ENCODE peak calls at places on chromosomes 12 and 14, in six cellular contexts. N is WTC11, X is caudate nucleus, L is upper lobe of right lung, V is neuronal stem cell, Y is epithelial cell of esophagus. U is an unnamed sample.

GRCh38 chr12:4762773-4763172 is 42.6 kb downstream of the GALNT8 start:
- DNase-seq in L (no peak), X (no peak), Y (no peak), N (no peak), V (no peak), U (no peak)

GRCh38 chr12:1732914-1733313 is 42.0 kb downstream of the ADIPOR2 start:
- DNase-seq in V (no peak), X (no peak), N (no peak), Y (no peak), L (no peak), U (no peak)

GRCh38 chr12:126069549-126070165 is 1004.4 kb downstream of the AACS start:
- DNase-seq in N (peak), X (no peak), Y (peak), V (peak), L (no peak), U (peak)

GRCh38 chr12:2893007-2893406 is 2.3 kb downstream of the TULP3 start:
- DNase-seq in X (no peak), L (no peak), V (no peak), Y (peak), N (no peak), U (no peak)

GRCh38 chr12:90338365-90338764 is 616.6 kb downstream of the CCER1 start:
- DNase-seq in X (no peak), V (no peak), Y (no peak), L (no peak), N (no peak), U (no peak)

GRCh38 chr12:16019131-16019530 is 108.0 kb downstream of the DERA start:
- DNase-seq in X (no peak), N (no peak), L (no peak), Y (no peak), V (no peak), U (no peak)

GRCh38 chr14:38255673-38256357 is at the start of gene CLEC14A:
- DNase-seq in X (no peak), Y (no peak), L (peak), V (no peak), N (peak), U (no peak)

GRCh38 chr14:21352587-21352986 is 31.2 kb downstream of the SUPT16H start:
- DNase-seq in V (no peak), L (no peak), Y (no peak), N (no peak), X (no peak), U (no peak)

GRCh38 chr14:83425138-83425537 is 1891.5 kb upstream of the SEL1L start:
- DNase-seq in N (no peak), X (no peak), Y (peak), L (no peak), V (no peak), U (no peak)

GRCh38 chr12:110790301-110790700 is 47.6 kb upstream of the PPP1CC start:
- DNase-seq in N (no peak), X (no peak), V (no peak), Y (no peak), L (no peak), U (no peak)

GRCh38 chr14:94965551-94966339 is 191.6 kb downstream of the DICER1 start:
- DNase-seq in X (no peak), N (no peak), Y (no peak), V (no peak), L (no peak), U (no peak)

GRCh38 chr14:54662491-54663116 is 95.7 kb downstream of the SAMD4A start:
- DNase-seq in X (no peak), V (peak), L (no peak), N (no peak), Y (no peak), U (no peak)

GRCh38 chr14:78029471-78030372 is 140.5 kb upstream of the NRXN3 start:
- DNase-seq in V (no peak), Y (no peak), X (peak), N (peak), L (no peak), U (no peak)

GRCh38 chr12:117507547-117507946 is 146.1 kb upstream of the NOS1 start:
- DNase-seq in X (no peak), Y (no peak), V (no peak), L (no peak), N (no peak), U (no peak)

GRCh38 chr12:120628919-120629318 is 11.5 kb upstream of the CABP1 start:
- DNase-seq in X (no peak), V (no peak), L (peak), Y (no peak), N (peak), U (no peak)

GRCh38 chr12:106841471-106842302 is 67.2 kb downstream of the RIC8B start:
- DNase-seq in Y (peak), X (no peak), N (no peak), L (no peak), V (peak), U (no peak)

GRCh38 chr14:77707355-77707723 is 484 bp downstream of the ALKBH1 start:
- DNase-seq in Y (peak), L (no peak), N (no peak), X (no peak), V (peak), U (no peak)

GRCh38 chr12:13436696-13437391 is 240.3 kb downstream of the EMP1 start:
- DNase-seq in L (no peak), N (no peak), Y (peak), V (no peak), X (no peak), U (no peak)

GRCh38 chr14:54420478-54421116 is 20.6 kb downstream of the CNIH1 start:
- DNase-seq in L (no peak), N (peak), Y (peak), V (no peak), X (no peak), U (no peak)

GRCh38 chr12:3036901-3037600 is 40.1 kb upstream of the TSPAN9 start:
- DNase-seq in L (no peak), X (no peak), N (no peak), V (no peak), Y (no peak), U (no peak)

GRCh38 chr14:61620130-61620946 is 75.0 kb upstream of the HIF1A start:
- DNase-seq in X (no peak), Y (peak), N (no peak), L (no peak), V (no peak), U (no peak)

GRCh38 chr12:106629797-106630669 is 47.2 kb downstream of the RFX4 start:
- DNase-seq in L (no peak), V (no peak), Y (no peak), X (no peak), N (no peak), U (no peak)

GRCh38 chr12:114694436-114695304 is 10.7 kb upstream of the TBX3 start:
- DNase-seq in N (no peak), L (no peak), Y (peak), V (no peak), X (no peak), U (no peak)